ENCODE peak calls at places on chromosomes 12 and 14, in nine cellular contexts. H is cardiac fibroblast; K is cardiac septum; F is M059J; O is right atrium auricular region; P is stimulated activated CD4-positive, alpha-beta T cell treated with anti-CD3 and anti-CD28 coated beads, Interleukin-12 subunit alpha, Interleukin-12 subunit beta, amount 100 ng/mL, for 4 hours; Y is foreskin keratinocyte; U is sciatic nerve; D is astrocyte of the hippocampus. B is an unnamed sample.

GRCh38 chr12:121894633-121895032 is 6.0 kb downstream of the PSMD9 start:
- DNase-seq in F (peak), U (no peak), K (no peak), P (no peak), H (peak), O (no peak), Y (no peak), D (peak), B (no peak)

GRCh38 chr14:60760648-60761364 is 26.2 kb downstream of the MNAT1 start:
- DNase-seq in F (peak), H (no peak), D (peak), Y (peak), K (no peak), O (no peak), U (no peak), P (no peak), B (peak)

GRCh38 chr14:101191086-101191881 is 287.8 kb upstream of the RTL1 start:
- DNase-seq in U (peak), D (no peak), O (peak), P (no peak), H (no peak), F (no peak), Y (no peak), K (peak), B (no peak)

GRCh38 chr12:53560386-53560785 is 53.1 kb upstream of the NPFF start:
- DNase-seq in K (no peak), U (no peak), D (peak), Y (no peak), O (peak), H (peak), F (peak), P (no peak), B (no peak)

GRCh38 chr12:113861708-113862312 is 104.3 kb downstream of the RBM19 start:
- DNase-seq in H (no peak), D (no peak), K (no peak), U (no peak), P (no peak), F (no peak), O (no peak), Y (no peak), B (no peak)

GRCh38 chr14:104080557-104081492 is 4.7 kb upstream of the ASPG start:
- DNase-seq in P (no peak), D (peak), O (no peak), K (no peak), H (no peak), U (no peak), F (no peak), Y (no peak), B (no peak)

GRCh38 chr14:96400495-96400894 is 8.6 kb downstream of the AK7 start:
- DNase-seq in P (no peak), K (no peak), H (no peak), O (no peak), U (no peak), F (no peak), Y (no peak), D (no peak), B (no peak)

GRCh38 chr14:64920465-64920864 is 6.2 kb downstream of the CHURC1 start:
- DNase-seq in F (no peak), D (no peak), Y (no peak), H (no peak), P (no peak), U (no peak), O (no peak), K (no peak), B (no peak)

GRCh38 chr12:75944097-75944904 is 87.3 kb downstream of the PHLDA1 start:
- DNase-seq in U (no peak), F (peak), Y (peak), O (no peak), H (peak), K (no peak), D (peak), P (no peak), B (peak)

GRCh38 chr14:99682809-99683618 is 1.1 kb upstream of the CYP46A1 start:
- DNase-seq in U (peak), D (peak), K (peak), O (peak), P (peak), H (peak), F (peak), Y (peak), B (peak)

GRCh38 chr14:21026251-21026987 is 1.6 kb upstream of the NDRG2 start:
- DNase-seq in Y (no peak), K (no peak), H (no peak), D (no peak), U (peak), P (no peak), F (no peak), O (no peak), B (no peak)

GRCh38 chr12:92036771-92037453 is 108.7 kb downstream of the BTG1 start:
- DNase-seq in P (no peak), F (no peak), Y (peak), H (peak), O (no peak), U (no peak), D (peak), K (no peak), B (peak)

GRCh38 chr12:66103011-66103913 is 27.3 kb downstream of the LLPH start:
- DNase-seq in O (no peak), K (no peak), P (no peak), H (no peak), D (no peak), Y (peak), F (no peak), U (no peak), B (no peak)

GRCh38 chr14:54252072-54252730 is 144.6 kb upstream of the CDKN3 start:
- DNase-seq in P (no peak), O (no peak), Y (peak), H (peak), D (peak), F (peak), U (no peak), K (no peak), B (peak)

GRCh38 chr12:115770643-115771042 is 506.9 kb downstream of the MED13L start:
- DNase-seq in U (no peak), O (no peak), F (no peak), Y (no peak), K (no peak), P (no peak), H (no peak), D (no peak), B (no peak)

GRCh38 chr12:64526859-64527258 is 74.9 kb downstream of the TBK1 start:
- DNase-seq in H (no peak), U (no peak), F (no peak), O (no peak), D (no peak), K (no peak), Y (no peak), P (no peak), B (no peak)

GRCh38 chr12:51976376-51977160 is 25.1 kb downstream of the ACVR1B start:
- DNase-seq in U (no peak), O (no peak), K (no peak), D (peak), Y (no peak), F (peak), H (peak), P (no peak), B (no peak)

B was measured in mammary epithelial cell.